ENCODE peak calls at places on chromosomes 16 and 17, in six cellular contexts. G is H1, V is HepG2, Y is K562, J is GM12878, T is HL-60. Z is an unnamed sample.

GRCh38 chr16:85484337-85485295 is 128.5 kb upstream of the GSE1 start:
- DNase-seq in T (no peak), Y (peak), G (no peak), V (no peak), J (no peak), Z (no peak)

GRCh38 chr16:66079671-66080070 is 286.8 kb upstream of the CDH5 start:
- DNase-seq in J (no peak), Y (no peak), G (no peak), T (no peak), V (no peak), Z (no peak)

GRCh38 chr17:16288860-16289571 is 64.3 kb downstream of the CENPV start:
- DNase-seq in G (no peak), J (no peak), Y (no peak), T (no peak), V (peak), Z (no peak)

GRCh38 chr17:21379080-21379711 is 3.0 kb downstream of the KCNJ12 start:
- DNase-seq in Y (no peak), T (no peak), V (no peak), J (no peak), G (no peak), Z (no peak)

GRCh38 chr16:9060225-9060624 is 31.2 kb upstream of the HAPSTR1 start:
- DNase-seq in G (no peak), V (no peak), J (no peak), Y (no peak), T (no peak), Z (no peak)

GRCh38 chr17:30310562-30310961 is 18.8 kb upstream of the BLMH start:
- DNase-seq in J (no peak), G (no peak), Y (no peak), T (no peak), V (no peak), Z (no peak)

GRCh38 chr16:1708768-1709180 is 2.8 kb downstream of the MAPK8IP3 start:
- DNase-seq in J (no peak), G (no peak), Y (peak), V (no peak), T (no peak), Z (no peak)

GRCh38 chr17:1485748-1486376 is 6.6 kb downstream of the MYO1C start:
- DNase-seq in T (no peak), V (no peak), J (no peak), Y (peak), G (no peak), Z (peak)

GRCh38 chr17:72022328-72022727 is 98.5 kb upstream of the SOX9 start:
- DNase-seq in V (no peak), G (no peak), T (no peak), Y (no peak), J (no peak), Z (no peak)

GRCh38 chr17:65627892-65628622 is 66.6 kb upstream of the AXIN2 start:
- DNase-seq in Y (no peak), J (no peak), T (no peak), G (no peak), V (peak), Z (no peak)
- TF ChIP-seq GABPA in Y (no peak), J (no peak), T (no peak), G (no peak), V (no peak), Z (no peak)

GRCh38 chr17:38341035-38341721 is 2.6 kb downstream of the GPR179 start:
- DNase-seq in G (peak), T (no peak), V (peak), Y (no peak), J (no peak), Z (peak)

GRCh38 chr17:38339891-38340290 is 3.9 kb downstream of the GPR179 start:
- DNase-seq in Y (no peak), V (no peak), J (no peak), T (no peak), G (no peak), Z (no peak)

GRCh38 chr17:38336838-38337237 is 6.9 kb downstream of the GPR179 start:
- DNase-seq in G (no peak), Y (no peak), T (no peak), V (no peak), J (no peak), Z (no peak)

GRCh38 chr17:38338535-38338934 is 5.2 kb downstream of the GPR179 start:
- DNase-seq in J (no peak), G (no peak), V (no peak), T (no peak), Y (no peak), Z (no peak)

DNA sequence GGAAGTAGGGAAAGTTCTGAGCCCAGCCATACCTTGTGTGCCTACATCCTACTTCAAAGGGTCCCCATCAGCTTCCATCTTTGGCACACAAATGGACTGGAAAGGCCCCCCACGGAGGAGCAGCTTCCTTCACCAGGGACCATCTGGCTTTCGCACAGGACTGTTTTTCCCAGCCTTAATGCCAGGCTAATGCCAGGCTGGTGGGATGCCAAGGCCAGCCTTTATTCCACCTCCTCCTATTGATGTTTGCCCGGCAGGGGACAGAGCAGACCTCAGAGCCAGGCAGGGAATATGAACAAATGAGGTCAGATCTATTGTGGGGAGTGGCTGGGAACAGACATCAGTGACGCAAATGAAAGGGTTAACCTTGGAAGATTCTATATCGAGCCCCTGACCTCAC is 5.7 kb downstream of the GPR179 start:
- DNase-seq in G (no peak), Y (no peak), J (no peak), T (no peak), V (no peak), Z (no peak)
- TF ChIP-seq GABPA in G (no peak), Y (no peak), J (no peak), T (no peak), V (no peak), Z (no peak)

DNA sequence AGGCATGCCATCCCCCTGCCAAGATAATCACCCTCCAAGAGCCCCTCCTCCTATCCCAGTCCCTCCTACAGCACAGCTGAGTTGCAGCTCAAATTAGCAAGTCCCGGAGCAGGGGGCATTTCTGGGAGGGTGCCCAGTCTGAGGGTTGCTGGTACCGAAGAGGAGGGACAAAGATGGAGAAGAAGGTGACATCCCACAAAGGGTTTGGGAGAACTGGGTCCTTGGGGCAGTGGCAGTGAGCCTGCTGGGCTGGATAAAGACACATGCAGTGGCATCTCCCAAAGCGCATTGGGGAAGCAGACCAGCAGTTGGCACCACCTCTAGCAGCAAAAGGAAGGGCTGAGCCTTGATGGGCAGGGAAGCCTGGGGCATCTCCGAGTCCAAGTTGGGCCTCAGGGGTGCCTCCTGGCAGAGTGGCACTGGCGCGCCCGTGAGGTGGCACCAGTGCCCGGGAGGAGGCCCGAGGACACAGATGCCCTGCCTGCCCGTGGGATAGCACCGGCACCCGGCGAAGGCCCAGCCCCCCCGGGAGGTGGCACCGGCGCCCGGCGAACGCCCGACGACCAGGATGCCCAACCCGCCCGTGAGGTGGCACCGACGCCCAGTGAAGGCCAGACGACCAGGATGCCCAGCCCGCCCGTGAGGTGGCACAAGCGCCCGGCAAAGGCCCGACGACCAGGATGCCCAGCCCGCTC is 622 bp downstream of the TOM1L2 start:
- DNase-seq in J (no peak), T (peak), G (no peak), V (no peak), Y (no peak), Z (peak)
- TF ChIP-seq GABPA in J (no peak), T (no peak), G (no peak), V (no peak), Y (no peak), Z (no peak)

DNA sequence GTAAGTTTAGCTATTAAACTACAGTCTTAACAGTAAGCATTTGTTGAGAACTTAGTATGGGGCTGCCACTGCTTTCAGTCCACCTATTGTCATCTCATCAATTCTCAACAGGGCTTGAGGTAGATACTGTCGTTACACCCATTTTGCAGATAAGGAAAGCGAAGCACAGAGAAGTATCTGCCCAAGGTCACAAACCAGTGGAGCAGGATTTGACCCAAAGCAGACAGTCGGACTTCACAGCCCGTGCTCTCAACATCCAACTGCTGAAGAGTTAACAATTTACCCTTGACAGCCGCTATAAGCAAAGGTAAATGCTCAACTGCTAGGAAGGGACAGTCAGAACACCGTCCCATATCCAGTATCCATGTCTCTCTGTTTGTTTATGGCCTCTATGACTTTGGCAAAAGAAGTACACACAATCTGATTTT is 1.3 kb downstream of the SIAH1 start:
- DNase-seq in G (no peak), Y (no peak), V (peak), J (no peak), T (no peak), Z (no peak)
- TF ChIP-seq GABPA in G (no peak), Y (no peak), V (no peak), J (no peak), T (no peak), Z (no peak)

GRCh38 chr17:32116937-32117336 is 25.4 kb upstream of the RHOT1 start:
- DNase-seq in T (no peak), V (no peak), Y (no peak), J (no peak), G (no peak), Z (no peak)

GRCh38 chr17:32117399-32117798 is 24.9 kb upstream of the RHOT1 start:
- DNase-seq in V (no peak), G (no peak), T (no peak), J (no peak), Y (no peak), Z (no peak)

GRCh38 chr17:32114536-32114935 is 27.8 kb upstream of the RHOT1 start:
- DNase-seq in Y (no peak), T (no peak), J (no peak), G (no peak), V (no peak), Z (no peak)

GRCh38 chr17:32120086-32120485 is 22.2 kb upstream of the RHOT1 start:
- DNase-seq in Y (no peak), T (no peak), G (no peak), V (no peak), J (no peak), Z (no peak)

GRCh38 chr17:32118835-32119234 is 23.5 kb upstream of the RHOT1 start:
- DNase-seq in Y (no peak), T (no peak), J (no peak), G (no peak), V (no peak), Z (no peak)
- TF ChIP-seq GABPA in Y (no peak), T (no peak), J (no peak), G (no peak), V (no peak), Z (no peak)

GRCh38 chr16:89035013-89035697 is 58.1 kb upstream of the CBFA2T3 start:
- DNase-seq in V (no peak), G (no peak), Y (no peak), J (no peak), T (no peak), Z (no peak)

GRCh38 chr16:89031715-89032659 is 55.0 kb upstream of the CBFA2T3 start:
- DNase-seq in V (no peak), G (no peak), Y (no peak), J (peak), T (peak), Z (no peak)

GRCh38 chr16:89034573-89034961 is 57.6 kb upstream of the CBFA2T3 start:
- DNase-seq in T (no peak), V (no peak), J (no peak), Y (no peak), G (no peak), Z (no peak)

GRCh38 chr16:89033796-89034572 is 57.0 kb upstream of the CBFA2T3 start:
- DNase-seq in V (no peak), T (no peak), J (no peak), Y (no peak), G (no peak), Z (no peak)

DNA sequence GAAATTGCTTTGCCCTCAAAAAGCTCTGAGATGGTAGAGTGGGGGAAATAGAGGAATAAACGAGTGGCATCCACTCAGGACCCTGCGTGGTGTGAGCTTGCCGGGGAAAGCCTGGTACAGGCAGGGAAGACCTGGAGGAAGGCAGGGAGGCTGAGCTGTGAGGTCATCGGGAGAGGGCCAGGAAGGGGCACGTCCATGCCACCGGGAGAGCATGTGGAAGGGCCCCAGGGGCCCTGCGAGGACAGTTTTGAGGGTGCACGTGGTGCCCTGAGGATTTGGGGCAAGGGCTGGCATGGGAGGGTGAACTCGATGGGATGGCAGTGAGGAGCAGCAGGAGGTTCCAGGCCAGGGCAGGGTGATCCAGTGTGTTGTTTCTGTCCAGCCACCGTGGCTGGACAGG is 56.3 kb upstream of the CBFA2T3 start:
- DNase-seq in Y (no peak), V (no peak), G (no peak), J (no peak), T (no peak), Z (no peak)
- TF ChIP-seq GABPA in Y (no peak), V (no peak), G (no peak), J (no peak), T (no peak), Z (no peak)

Z was measured in SK-N-SH.